ENCODE peak calls at places on chromosomes 4 and X, in eight cellular contexts. One of them, this sample, is unnamed.

GRCh38 chr4:148015058-148015457 is 283.2 kb downstream of the ARHGAP10 start:
- DNase-seq in RWPE1: no peak
- DNase-seq in mesendoderm: peak
- DNase-seq in Caco-2: no peak
- DNase-seq in fibroblast of pulmonary artery: peak
- DNase-seq in brain pericyte: no peak
- DNase-seq in transverse colon: no peak
- DNase-seq in pancreas: no peak
- DNase-seq in this sample: no peak

GRCh38 chr4:113293673-113294072 is 244.2 kb downstream of the ANK2 start:
- DNase-seq in mesendoderm: peak
- DNase-seq in transverse colon: no peak
- DNase-seq in brain pericyte: no peak
- DNase-seq in fibroblast of pulmonary artery: peak
- DNase-seq in RWPE1: no peak
- DNase-seq in pancreas: no peak
- DNase-seq in Caco-2: no peak
- DNase-seq in this sample: no peak

GRCh38 chr4:54423066-54423465 is 194.0 kb downstream of the PDGFRA start:
- DNase-seq in RWPE1: peak
- DNase-seq in transverse colon: no peak
- DNase-seq in fibroblast of pulmonary artery: no peak
- DNase-seq in Caco-2: no peak
- DNase-seq in mesendoderm: no peak
- DNase-seq in brain pericyte: no peak
- DNase-seq in pancreas: no peak
- DNase-seq in this sample: no peak

GRCh38 chrX:154056739-154057367 is 37.2 kb upstream of the IRAK1 start:
- DNase-seq in fibroblast of pulmonary artery: peak
- DNase-seq in Caco-2: peak
- DNase-seq in mesendoderm: no peak
- DNase-seq in pancreas: no peak
- DNase-seq in transverse colon: peak
- DNase-seq in RWPE1: no peak
- DNase-seq in brain pericyte: no peak
- DNase-seq in this sample: peak

GRCh38 chr4:139315221-139315675 is 13.0 kb upstream of the NDUFC1 start:
- DNase-seq in Caco-2: no peak
- DNase-seq in brain pericyte: no peak
- DNase-seq in fibroblast of pulmonary artery: no peak
- DNase-seq in mesendoderm: peak
- DNase-seq in pancreas: no peak
- DNase-seq in transverse colon: no peak
- DNase-seq in RWPE1: no peak
- DNase-seq in this sample: no peak

GRCh38 chr4:156169011-156169410 is 215.3 kb upstream of the CTSO start:
- DNase-seq in transverse colon: no peak
- DNase-seq in brain pericyte: peak
- DNase-seq in mesendoderm: peak
- DNase-seq in fibroblast of pulmonary artery: peak
- DNase-seq in RWPE1: peak
- DNase-seq in pancreas: peak
- DNase-seq in Caco-2: peak
- DNase-seq in this sample: no peak

GRCh38 chrX:54208531-54208930 is 25.5 kb upstream of the FAM120C start:
- DNase-seq in fibroblast of pulmonary artery: peak
- DNase-seq in transverse colon: no peak
- DNase-seq in Caco-2: no peak
- DNase-seq in mesendoderm: no peak
- DNase-seq in brain pericyte: no peak
- DNase-seq in RWPE1: no peak
- DNase-seq in pancreas: no peak
- DNase-seq in this sample: no peak

GRCh38 chr4:56197387-56197786 is 189.9 kb downstream of the AASDH start:
- DNase-seq in brain pericyte: no peak
- DNase-seq in pancreas: no peak
- DNase-seq in Caco-2: no peak
- DNase-seq in mesendoderm: no peak
- DNase-seq in fibroblast of pulmonary artery: peak
- DNase-seq in RWPE1: no peak
- DNase-seq in transverse colon: peak
- DNase-seq in this sample: no peak

GRCh38 chr4:184100297-184100885 is 117.3 kb downstream of the ENPP6 start:
- DNase-seq in RWPE1: peak
- DNase-seq in pancreas: peak
- DNase-seq in Caco-2: no peak
- DNase-seq in transverse colon: peak
- DNase-seq in brain pericyte: no peak
- DNase-seq in mesendoderm: peak
- DNase-seq in fibroblast of pulmonary artery: peak
- DNase-seq in this sample: peak

GRCh38 chr4:139368990-139369389 is 66.7 kb upstream of the NDUFC1 start:
- DNase-seq in Caco-2: no peak
- DNase-seq in mesendoderm: no peak
- DNase-seq in RWPE1: no peak
- DNase-seq in fibroblast of pulmonary artery: peak
- DNase-seq in pancreas: no peak
- DNase-seq in transverse colon: no peak
- DNase-seq in brain pericyte: peak
- DNase-seq in this sample: no peak

GRCh38 chr4:128385683-128386304 is 98.2 kb upstream of the PGRMC2 start:
- DNase-seq in mesendoderm: peak
- DNase-seq in brain pericyte: peak
- DNase-seq in RWPE1: peak
- DNase-seq in pancreas: no peak
- DNase-seq in Caco-2: no peak
- DNase-seq in fibroblast of pulmonary artery: peak
- DNase-seq in transverse colon: no peak
- DNase-seq in this sample: no peak

GRCh38 chr4:129806986-129807385 is 711.0 kb downstream of the C4orf33 start:
- DNase-seq in mesendoderm: no peak
- DNase-seq in transverse colon: no peak
- DNase-seq in Caco-2: no peak
- DNase-seq in pancreas: no peak
- DNase-seq in brain pericyte: no peak
- DNase-seq in RWPE1: no peak
- DNase-seq in fibroblast of pulmonary artery: no peak
- DNase-seq in this sample: no peak

GRCh38 chrX:10755477-10756334 is 135.3 kb upstream of the MID1 start:
- DNase-seq in fibroblast of pulmonary artery: peak
- DNase-seq in transverse colon: no peak
- DNase-seq in RWPE1: no peak
- DNase-seq in mesendoderm: peak
- DNase-seq in Caco-2: peak
- DNase-seq in pancreas: no peak
- DNase-seq in brain pericyte: no peak
- DNase-seq in this sample: no peak